ENCODE peak calls at places on chromosome 13, in nine cellular contexts. One of them, this sample, is unnamed.

GRCh38 chr13:95258619-95259194 is 42.5 kb downstream of the ABCC4 start:
- DNase-seq in uterus: no peak
- DNase-seq in heart right ventricle: no peak
- DNase-seq in heart left ventricle: no peak
- DNase-seq in DND-41: no peak
- DNase-seq in breast epithelium: no peak
- DNase-seq in mammary epithelial cell: no peak
- DNase-seq in stomach: no peak
- DNase-seq in A673: no peak
- DNase-seq in this sample: no peak

GRCh38 chr13:101140936-101141335 is 275.4 kb downstream of the NALCN start:
- DNase-seq in uterus: no peak
- DNase-seq in heart right ventricle: no peak
- DNase-seq in heart left ventricle: no peak
- DNase-seq in DND-41: no peak
- DNase-seq in breast epithelium: no peak
- DNase-seq in mammary epithelial cell: no peak
- DNase-seq in stomach: no peak
- DNase-seq in A673: no peak
- DNase-seq in this sample: no peak

GRCh38 chr13:61192826-61193225 is 222.8 kb downstream of the PCDH20 start:
- DNase-seq in uterus: no peak
- DNase-seq in heart right ventricle: no peak
- DNase-seq in heart left ventricle: no peak
- DNase-seq in DND-41: no peak
- DNase-seq in breast epithelium: no peak
- DNase-seq in mammary epithelial cell: no peak
- DNase-seq in stomach: no peak
- DNase-seq in A673: no peak
- DNase-seq in this sample: no peak

GRCh38 chr13:82294226-82294625 is 1588.0 kb downstream of the SLITRK1 start:
- DNase-seq in uterus: no peak
- DNase-seq in heart right ventricle: no peak
- DNase-seq in heart left ventricle: no peak
- DNase-seq in DND-41: no peak
- DNase-seq in breast epithelium: no peak
- DNase-seq in mammary epithelial cell: no peak
- DNase-seq in stomach: no peak
- DNase-seq in A673: no peak
- DNase-seq in this sample: no peak

GRCh38 chr13:113029487-113030258 is 60.7 kb downstream of the MCF2L start:
- DNase-seq in uterus: no peak
- DNase-seq in heart right ventricle: no peak
- DNase-seq in heart left ventricle: no peak
- DNase-seq in DND-41: peak; percentile 60
- DNase-seq in breast epithelium: no peak
- DNase-seq in mammary epithelial cell: no peak
- DNase-seq in stomach: peak; percentile 53
- DNase-seq in A673: peak; percentile 60
- DNase-seq in this sample: no peak

GRCh38 chr13:50714886-50715285 is 128.6 kb downstream of the DLEU7 start:
- DNase-seq in uterus: no peak
- DNase-seq in heart right ventricle: no peak
- DNase-seq in heart left ventricle: no peak
- DNase-seq in DND-41: no peak
- DNase-seq in breast epithelium: no peak
- DNase-seq in mammary epithelial cell: no peak
- DNase-seq in stomach: no peak
- DNase-seq in A673: no peak
- DNase-seq in this sample: no peak

GRCh38 chr13:59343993-59344780 is 819.5 kb downstream of the DIAPH3 start:
- DNase-seq in uterus: no peak
- DNase-seq in heart right ventricle: no peak
- DNase-seq in heart left ventricle: no peak
- DNase-seq in DND-41: no peak
- DNase-seq in breast epithelium: no peak
- DNase-seq in mammary epithelial cell: no peak
- DNase-seq in stomach: no peak
- DNase-seq in A673: peak; percentile 19
- DNase-seq in this sample: no peak

GRCh38 chr13:93244141-93244917 is 17.7 kb downstream of the GPC6 start:
- DNase-seq in uterus: no peak
- DNase-seq in heart right ventricle: no peak
- DNase-seq in heart left ventricle: no peak
- DNase-seq in DND-41: no peak
- DNase-seq in breast epithelium: no peak
- DNase-seq in mammary epithelial cell: peak; percentile 63
- DNase-seq in stomach: no peak
- DNase-seq in A673: peak; percentile 72
- DNase-seq in this sample: peak; percentile 67

GRCh38 chr13:37648604-37649003 is 50.0 kb upstream of the POSTN start:
- DNase-seq in uterus: no peak
- DNase-seq in heart right ventricle: no peak
- DNase-seq in heart left ventricle: no peak
- DNase-seq in DND-41: no peak
- DNase-seq in breast epithelium: no peak
- DNase-seq in mammary epithelial cell: peak; percentile 16
- DNase-seq in stomach: no peak
- DNase-seq in A673: no peak
- DNase-seq in this sample: peak; percentile 88

GRCh38 chr13:46388846-46389245 is 1.8 kb upstream of the RUBCNL start:
- DNase-seq in uterus: no peak
- DNase-seq in heart right ventricle: no peak
- DNase-seq in heart left ventricle: no peak
- DNase-seq in DND-41: no peak
- DNase-seq in breast epithelium: no peak
- DNase-seq in mammary epithelial cell: peak; percentile 85
- DNase-seq in stomach: no peak
- DNase-seq in A673: no peak
- DNase-seq in this sample: no peak

GRCh38 chr13:52903320-52903719 is 54.9 kb upstream of the PCDH8 start:
- DNase-seq in uterus: no peak
- DNase-seq in heart right ventricle: no peak
- DNase-seq in heart left ventricle: no peak
- DNase-seq in DND-41: no peak
- DNase-seq in breast epithelium: no peak
- DNase-seq in mammary epithelial cell: no peak
- DNase-seq in stomach: no peak
- DNase-seq in A673: no peak
- DNase-seq in this sample: no peak

GRCh38 chr13:21256351-21256761 is 79.9 kb downstream of the MRPL57 start:
- DNase-seq in uterus: no peak
- DNase-seq in heart right ventricle: no peak
- DNase-seq in heart left ventricle: no peak
- DNase-seq in DND-41: peak; percentile 58
- DNase-seq in breast epithelium: no peak
- DNase-seq in mammary epithelial cell: no peak
- DNase-seq in stomach: no peak
- DNase-seq in A673: no peak
- DNase-seq in this sample: no peak

GRCh38 chr13:113905942-113906341 is 42.1 kb upstream of the GAS6 start:
- DNase-seq in uterus: peak; percentile 11
- DNase-seq in heart right ventricle: no peak
- DNase-seq in heart left ventricle: no peak
- DNase-seq in DND-41: no peak
- DNase-seq in breast epithelium: peak; percentile 7
- DNase-seq in mammary epithelial cell: no peak
- DNase-seq in stomach: peak; percentile 9
- DNase-seq in A673: no peak
- DNase-seq in this sample: no peak

GRCh38 chr13:65090191-65090590 is 2139.9 kb downstream of the PCDH9 start:
- DNase-seq in uterus: no peak
- DNase-seq in heart right ventricle: no peak
- DNase-seq in heart left ventricle: no peak
- DNase-seq in DND-41: no peak
- DNase-seq in breast epithelium: no peak
- DNase-seq in mammary epithelial cell: no peak
- DNase-seq in stomach: no peak
- DNase-seq in A673: no peak
- DNase-seq in this sample: no peak

GRCh38 chr13:101272886-101273285 is 143.4 kb downstream of the NALCN start:
- DNase-seq in uterus: no peak
- DNase-seq in heart right ventricle: no peak
- DNase-seq in heart left ventricle: no peak
- DNase-seq in DND-41: no peak
- DNase-seq in breast epithelium: no peak
- DNase-seq in mammary epithelial cell: no peak
- DNase-seq in stomach: no peak
- DNase-seq in A673: no peak
- DNase-seq in this sample: no peak

GRCh38 chr13:23723463-23723862 is 153.3 kb downstream of the TNFRSF19 start:
- DNase-seq in uterus: no peak
- DNase-seq in heart right ventricle: no peak
- DNase-seq in heart left ventricle: no peak
- DNase-seq in DND-41: no peak
- DNase-seq in breast epithelium: no peak
- DNase-seq in mammary epithelial cell: no peak
- DNase-seq in stomach: no peak
- DNase-seq in A673: no peak
- DNase-seq in this sample: peak; percentile 78

GRCh38 chr13:55345197-55345596 is 1795.5 kb upstream of the PRR20A start:
- DNase-seq in uterus: no peak
- DNase-seq in heart right ventricle: no peak
- DNase-seq in heart left ventricle: no peak
- DNase-seq in DND-41: no peak
- DNase-seq in breast epithelium: no peak
- DNase-seq in mammary epithelial cell: no peak
- DNase-seq in stomach: no peak
- DNase-seq in A673: peak; percentile 1
- DNase-seq in this sample: no peak

GRCh38 chr13:60155978-60156377 is 7.8 kb downstream of the DIAPH3 start:
- DNase-seq in uterus: no peak
- DNase-seq in heart right ventricle: no peak
- DNase-seq in heart left ventricle: no peak
- DNase-seq in DND-41: no peak
- DNase-seq in breast epithelium: no peak
- DNase-seq in mammary epithelial cell: no peak
- DNase-seq in stomach: no peak
- DNase-seq in A673: peak; percentile 36
- DNase-seq in this sample: peak; percentile 8

GRCh38 chr13:46642254-46642653 is 89.3 kb downstream of the LRCH1 start:
- DNase-seq in uterus: no peak
- DNase-seq in heart right ventricle: no peak
- DNase-seq in heart left ventricle: no peak
- DNase-seq in DND-41: no peak
- DNase-seq in breast epithelium: no peak
- DNase-seq in mammary epithelial cell: no peak
- DNase-seq in stomach: no peak
- DNase-seq in A673: no peak
- DNase-seq in this sample: no peak

GRCh38 chr13:44876782-44877324 is 112.4 kb downstream of the NUFIP1 start:
- DNase-seq in uterus: no peak
- DNase-seq in heart right ventricle: no peak
- DNase-seq in heart left ventricle: no peak
- DNase-seq in DND-41: no peak
- DNase-seq in breast epithelium: no peak
- DNase-seq in mammary epithelial cell: no peak
- DNase-seq in stomach: no peak
- DNase-seq in A673: no peak
- DNase-seq in this sample: no peak
- TF ChIP-seq CTCF in uterus: no peak
- TF ChIP-seq CTCF in heart right ventricle: peak; percentile 23
- TF ChIP-seq CTCF in heart left ventricle: peak; percentile 37
- TF ChIP-seq CTCF in DND-41: peak; percentile 49
- TF ChIP-seq CTCF in breast epithelium: no peak
- TF ChIP-seq CTCF in mammary epithelial cell: peak; percentile 45
- TF ChIP-seq CTCF in stomach: no peak
- TF ChIP-seq CTCF in A673: peak; percentile 37
- TF ChIP-seq CTCF in this sample: peak; percentile 21

DNA sequence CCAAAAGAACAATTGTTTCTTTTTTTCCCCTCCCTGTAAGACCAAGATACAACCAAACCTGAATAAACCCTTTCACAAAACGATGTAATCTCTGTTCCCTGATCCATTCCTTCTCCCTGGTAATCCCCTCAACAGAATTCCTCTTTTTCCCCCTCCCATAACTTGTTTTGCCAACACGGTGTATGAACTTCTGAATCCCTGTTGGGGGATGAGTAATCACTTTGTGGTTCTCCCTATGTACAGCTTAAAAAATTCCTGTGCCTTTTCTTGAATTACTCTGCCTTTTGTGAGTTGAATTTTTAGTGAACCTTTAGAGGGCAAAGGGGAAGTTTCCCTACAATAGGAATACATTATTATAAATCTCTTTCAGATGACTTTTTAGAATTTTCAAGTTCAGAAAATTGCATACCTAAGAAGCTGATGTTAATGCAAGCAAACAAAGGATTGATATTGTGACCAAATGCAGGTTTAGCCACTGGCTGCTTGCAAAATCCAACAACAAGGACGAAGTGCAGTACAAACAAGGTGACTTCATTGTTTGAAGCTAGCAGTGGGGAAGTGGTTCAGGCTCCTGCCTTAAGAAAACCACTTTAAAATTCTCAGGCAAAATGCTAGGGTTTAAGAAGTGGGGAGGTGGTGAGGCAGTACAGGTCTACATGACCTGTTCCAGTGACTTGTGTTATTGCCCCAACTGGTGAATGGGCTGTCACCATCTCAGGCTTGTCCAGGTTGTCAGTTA is 15.0 kb upstream of the EPSTI1 start:
- DNase-seq in uterus: no peak
- DNase-seq in heart right ventricle: no peak
- DNase-seq in heart left ventricle: no peak
- DNase-seq in DND-41: no peak
- DNase-seq in breast epithelium: no peak
- DNase-seq in mammary epithelial cell: peak; percentile 42
- DNase-seq in stomach: no peak
- DNase-seq in A673: no peak
- DNase-seq in this sample: peak; percentile 63
- H3K27ac ChIP-seq in uterus: no peak overlapping the region
- H3K27ac ChIP-seq in heart right ventricle: no peak overlapping the region
- H3K27ac ChIP-seq in heart left ventricle: no peak overlapping the region
- H3K27ac ChIP-seq in DND-41: no peak overlapping the region
- H3K27ac ChIP-seq in breast epithelium: no peak overlapping the region
- H3K27ac ChIP-seq in mammary epithelial cell: peak overlapping the region; percentile 35
- H3K27ac ChIP-seq in stomach: no peak overlapping the region
- H3K27ac ChIP-seq in A673: no peak overlapping the region
- H3K27ac ChIP-seq in this sample: peak overlapping the region; percentile 11

GRCh38 chr13:87234981-87235380 is 436.2 kb upstream of the SLITRK5 start:
- DNase-seq in uterus: no peak
- DNase-seq in heart right ventricle: no peak
- DNase-seq in heart left ventricle: no peak
- DNase-seq in DND-41: no peak
- DNase-seq in breast epithelium: no peak
- DNase-seq in mammary epithelial cell: peak; percentile 40
- DNase-seq in stomach: no peak
- DNase-seq in A673: no peak
- DNase-seq in this sample: peak; percentile 64
- TF ChIP-seq CTCF in uterus: no peak
- TF ChIP-seq CTCF in heart right ventricle: no peak
- TF ChIP-seq CTCF in heart left ventricle: no peak
- TF ChIP-seq CTCF in DND-41: no peak
- TF ChIP-seq CTCF in breast epithelium: no peak
- TF ChIP-seq CTCF in mammary epithelial cell: no peak
- TF ChIP-seq CTCF in stomach: no peak
- TF ChIP-seq CTCF in A673: no peak
- TF ChIP-seq CTCF in this sample: no peak

DNA sequence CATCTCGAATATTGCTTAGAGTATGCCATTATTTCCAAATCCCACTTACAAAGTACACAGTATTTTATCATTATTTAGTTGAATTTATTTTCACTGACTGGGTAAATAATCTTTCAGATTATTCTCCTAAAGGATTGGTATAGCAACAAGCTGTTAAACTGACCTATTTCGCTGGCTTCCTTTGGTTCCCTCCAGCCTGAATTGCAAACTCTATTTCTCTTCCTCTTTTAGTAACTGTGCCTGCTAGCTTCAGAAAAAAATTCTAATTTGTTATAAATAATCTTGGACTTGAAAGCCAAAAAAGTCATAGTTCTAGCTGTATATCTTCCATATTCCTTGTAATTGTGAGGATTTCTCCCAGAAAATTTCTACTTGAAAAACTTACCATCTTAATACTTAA is 15.0 kb upstream of the CCNA1 start:
- DNase-seq in uterus: no peak
- DNase-seq in heart right ventricle: no peak
- DNase-seq in heart left ventricle: no peak
- DNase-seq in DND-41: no peak
- DNase-seq in breast epithelium: no peak
- DNase-seq in mammary epithelial cell: no peak
- DNase-seq in stomach: no peak
- DNase-seq in A673: no peak
- DNase-seq in this sample: no peak
- H3K27ac ChIP-seq in uterus: peak overlapping the region; percentile 43
- H3K27ac ChIP-seq in heart right ventricle: no peak overlapping the region
- H3K27ac ChIP-seq in heart left ventricle: peak overlapping the region; percentile 34
- H3K27ac ChIP-seq in DND-41: peak overlapping the region; percentile 63
- H3K27ac ChIP-seq in breast epithelium: no peak overlapping the region
- H3K27ac ChIP-seq in mammary epithelial cell: no peak overlapping the region
- H3K27ac ChIP-seq in stomach: no peak overlapping the region
- H3K27ac ChIP-seq in A673: peak overlapping the region; percentile 79
- H3K27ac ChIP-seq in this sample: no peak overlapping the region